ENCODE peak calls at places on chromosomes 5 and 9, in five cellular contexts. One of them, this sample, is unnamed. For H3K9me3, the result is how much of the 10 kb centered on the place peaks cover.

GRCh38 chr5:1748271-1748670 is 51.4 kb downstream of the MRPL36 start:
- DNase-seq in lower lobe of right lung: no peak
- DNase-seq in left lung: peak
- DNase-seq in adipocyte: no peak
- DNase-seq in tibial nerve: no peak
- DNase-seq in this sample: no peak

GRCh38 chr5:285991-286557 is 14.6 kb downstream of the PDCD6 start:
- DNase-seq in lower lobe of right lung: no peak
- DNase-seq in left lung: no peak
- DNase-seq in adipocyte: no peak
- DNase-seq in tibial nerve: no peak
- DNase-seq in this sample: no peak

GRCh38 chr5:33032161-33033085 is 321.3 kb downstream of the NPR3 start:
- DNase-seq in lower lobe of right lung: no peak
- DNase-seq in left lung: no peak
- DNase-seq in adipocyte: peak
- DNase-seq in tibial nerve: peak
- DNase-seq in this sample: no peak

GRCh38 chr5:76714771-76715483 is 999 bp upstream of the F2R start:
- DNase-seq in lower lobe of right lung: no peak
- DNase-seq in left lung: no peak
- DNase-seq in adipocyte: no peak
- DNase-seq in tibial nerve: no peak
- DNase-seq in this sample: no peak

GRCh38 chr5:157006262-157006661 is 43.2 kb upstream of the TIMD4 start:
- DNase-seq in lower lobe of right lung: no peak
- DNase-seq in left lung: no peak
- DNase-seq in adipocyte: no peak
- DNase-seq in tibial nerve: no peak
- DNase-seq in this sample: no peak

GRCh38 chr5:174348582-174348981 is 303.1 kb downstream of the NSG2 start:
- DNase-seq in lower lobe of right lung: no peak
- DNase-seq in left lung: no peak
- DNase-seq in adipocyte: peak
- DNase-seq in tibial nerve: no peak
- DNase-seq in this sample: no peak

GRCh38 chr5:153938131-153938842 is 100.4 kb downstream of the FAM114A2 start:
- DNase-seq in lower lobe of right lung: no peak
- DNase-seq in left lung: no peak
- DNase-seq in adipocyte: peak
- DNase-seq in tibial nerve: no peak
- DNase-seq in this sample: no peak

GRCh38 chr5:116492016-116492623 is 82.5 kb downstream of the SEMA6A start:
- DNase-seq in lower lobe of right lung: no peak
- DNase-seq in left lung: no peak
- DNase-seq in adipocyte: peak
- DNase-seq in tibial nerve: peak
- DNase-seq in this sample: no peak

GRCh38 chr9:2859776-2860379 is 16.0 kb upstream of the PUM3 start:
- DNase-seq in lower lobe of right lung: peak
- DNase-seq in left lung: peak
- DNase-seq in adipocyte: peak
- DNase-seq in tibial nerve: peak
- DNase-seq in this sample: no peak

GRCh38 chr5:110769282-110769681 is 30.5 kb downstream of the SLC25A46 start:
- DNase-seq in lower lobe of right lung: no peak
- DNase-seq in left lung: no peak
- DNase-seq in adipocyte: peak
- DNase-seq in tibial nerve: no peak
- DNase-seq in this sample: no peak

GRCh38 chr5:125180222-125180621 is 433.8 kb upstream of the ZNF608 start:
- DNase-seq in lower lobe of right lung: no peak
- DNase-seq in left lung: no peak
- DNase-seq in adipocyte: peak
- DNase-seq in tibial nerve: no peak
- DNase-seq in this sample: no peak

GRCh38 chr9:124658165-124659017 is 112.7 kb downstream of the NR6A1 start:
- DNase-seq in lower lobe of right lung: peak
- DNase-seq in left lung: peak
- DNase-seq in adipocyte: peak
- DNase-seq in tibial nerve: peak
- DNase-seq in this sample: no peak

GRCh38 chr9:20351715-20352114 is 270.6 kb downstream of the MLLT3 start:
- DNase-seq in lower lobe of right lung: no peak
- DNase-seq in left lung: no peak
- DNase-seq in adipocyte: no peak
- DNase-seq in tibial nerve: no peak
- DNase-seq in this sample: no peak

GRCh38 chr9:107810493-107810931 is 320.9 kb upstream of the KLF4 start:
- DNase-seq in lower lobe of right lung: peak
- DNase-seq in left lung: peak
- DNase-seq in adipocyte: no peak
- DNase-seq in tibial nerve: no peak
- DNase-seq in this sample: no peak

GRCh38 chr9:81649475-81649874 is 39.9 kb downstream of the TLE1 start:
- DNase-seq in lower lobe of right lung: no peak
- DNase-seq in left lung: no peak
- DNase-seq in adipocyte: no peak
- DNase-seq in tibial nerve: no peak
- DNase-seq in this sample: no peak

GRCh38 chr5:75009559-75010230 is 42.7 kb downstream of the GCNT4 start:
- DNase-seq in lower lobe of right lung: no peak
- DNase-seq in left lung: no peak
- DNase-seq in adipocyte: no peak
- DNase-seq in tibial nerve: no peak
- DNase-seq in this sample: no peak

GRCh38 chr9:116964258-116964657 is 277.2 kb downstream of the TRIM32 start:
- DNase-seq in lower lobe of right lung: no peak
- DNase-seq in left lung: no peak
- DNase-seq in adipocyte: no peak
- DNase-seq in tibial nerve: no peak
- DNase-seq in this sample: no peak

GRCh38 chr5:98772415-98773213 is 849 bp upstream of the RGMB start:
- DNase-seq in lower lobe of right lung: peak
- DNase-seq in left lung: peak
- DNase-seq in adipocyte: peak
- DNase-seq in tibial nerve: no peak
- DNase-seq in this sample: peak

GRCh38 chr5:164680216-164680615 is 1174.8 kb downstream of the MAT2B start:
- DNase-seq in lower lobe of right lung: no peak
- DNase-seq in left lung: no peak
- DNase-seq in adipocyte: no peak
- DNase-seq in tibial nerve: no peak
- DNase-seq in this sample: no peak

GRCh38 chr5:126849101-126849678 is 72.3 kb downstream of the LMNB1 start:
- DNase-seq in lower lobe of right lung: no peak
- DNase-seq in left lung: no peak
- DNase-seq in adipocyte: no peak
- DNase-seq in tibial nerve: peak
- DNase-seq in this sample: no peak

GRCh38 chr5:62578540-62578939 is at the start of gene LRRC70:
- DNase-seq in lower lobe of right lung: no peak
- DNase-seq in left lung: no peak
- DNase-seq in adipocyte: peak
- DNase-seq in tibial nerve: no peak
- DNase-seq in this sample: no peak

GRCh38 chr9:136306691-136307208 is 2.9 kb upstream of the CCDC187 start:
- DNase-seq in lower lobe of right lung: no peak
- DNase-seq in left lung: no peak
- DNase-seq in adipocyte: no peak
- DNase-seq in tibial nerve: no peak
- DNase-seq in this sample: no peak

GRCh38 chr5:119168401-119168800 is 97.5 kb downstream of the DMXL1 start:
- DNase-seq in lower lobe of right lung: no peak
- DNase-seq in left lung: no peak
- DNase-seq in adipocyte: peak
- DNase-seq in tibial nerve: no peak
- DNase-seq in this sample: no peak

GRCh38 chr9:37650873-37651768 is at the start of gene FRMPD1:
- DNase-seq in lower lobe of right lung: peak
- DNase-seq in left lung: peak
- DNase-seq in adipocyte: peak
- DNase-seq in tibial nerve: no peak
- DNase-seq in this sample: peak

GRCh38 chr5:174317261-174317894 is 271.9 kb downstream of the NSG2 start:
- DNase-seq in lower lobe of right lung: no peak
- DNase-seq in left lung: no peak
- DNase-seq in adipocyte: peak
- DNase-seq in tibial nerve: no peak
- DNase-seq in this sample: no peak

GRCh38 chr9:93220627-93221425 is 36.9 kb downstream of the WNK2 start:
- DNase-seq in lower lobe of right lung: no peak
- DNase-seq in left lung: no peak
- DNase-seq in adipocyte: no peak
- DNase-seq in tibial nerve: no peak
- DNase-seq in this sample: no peak

GRCh38 chr5:8954801-8955200 is 591.1 kb downstream of the SEMA5A start:
- DNase-seq in lower lobe of right lung: no peak
- DNase-seq in left lung: no peak
- DNase-seq in adipocyte: no peak
- DNase-seq in tibial nerve: no peak
- DNase-seq in this sample: no peak

GRCh38 chr9:650362-650761 is 191.1 kb upstream of the DMRT1 start:
- DNase-seq in lower lobe of right lung: no peak
- DNase-seq in left lung: no peak
- DNase-seq in adipocyte: no peak
- DNase-seq in tibial nerve: no peak
- DNase-seq in this sample: no peak

GRCh38 chr5:159735749-159736660 is 180.3 kb upstream of the ADRA1B start:
- DNase-seq in lower lobe of right lung: no peak
- DNase-seq in left lung: no peak
- DNase-seq in adipocyte: no peak
- DNase-seq in tibial nerve: no peak
- DNase-seq in this sample: no peak

GRCh38 chr5:163503106-163504090 is 2.0 kb upstream of the MAT2B start:
- DNase-seq in lower lobe of right lung: peak
- DNase-seq in left lung: peak
- DNase-seq in adipocyte: peak
- DNase-seq in tibial nerve: peak
- DNase-seq in this sample: no peak

GRCh38 chr5:52673495-52673894 is 114.2 kb upstream of the ITGA1 start:
- DNase-seq in lower lobe of right lung: no peak
- DNase-seq in left lung: no peak
- DNase-seq in adipocyte: no peak
- DNase-seq in tibial nerve: no peak
- DNase-seq in this sample: no peak

GRCh38 chr5:81936750-81937149 is 35.1 kb upstream of the ATG10 start:
- DNase-seq in lower lobe of right lung: no peak
- DNase-seq in left lung: no peak
- DNase-seq in adipocyte: no peak
- DNase-seq in tibial nerve: no peak
- DNase-seq in this sample: no peak

GRCh38 chr9:110775724-110776123 is 107.1 kb downstream of the MUSK start:
- DNase-seq in lower lobe of right lung: no peak
- DNase-seq in left lung: no peak
- DNase-seq in adipocyte: no peak
- DNase-seq in tibial nerve: no peak
- DNase-seq in this sample: no peak
- H3K9me3 ChIP-seq in lower lobe of right lung: under half
- H3K9me3 ChIP-seq in left lung: under half
- H3K9me3 ChIP-seq in adipocyte: under half
- H3K9me3 ChIP-seq in tibial nerve: under half
- H3K9me3 ChIP-seq in this sample: under half

DNA sequence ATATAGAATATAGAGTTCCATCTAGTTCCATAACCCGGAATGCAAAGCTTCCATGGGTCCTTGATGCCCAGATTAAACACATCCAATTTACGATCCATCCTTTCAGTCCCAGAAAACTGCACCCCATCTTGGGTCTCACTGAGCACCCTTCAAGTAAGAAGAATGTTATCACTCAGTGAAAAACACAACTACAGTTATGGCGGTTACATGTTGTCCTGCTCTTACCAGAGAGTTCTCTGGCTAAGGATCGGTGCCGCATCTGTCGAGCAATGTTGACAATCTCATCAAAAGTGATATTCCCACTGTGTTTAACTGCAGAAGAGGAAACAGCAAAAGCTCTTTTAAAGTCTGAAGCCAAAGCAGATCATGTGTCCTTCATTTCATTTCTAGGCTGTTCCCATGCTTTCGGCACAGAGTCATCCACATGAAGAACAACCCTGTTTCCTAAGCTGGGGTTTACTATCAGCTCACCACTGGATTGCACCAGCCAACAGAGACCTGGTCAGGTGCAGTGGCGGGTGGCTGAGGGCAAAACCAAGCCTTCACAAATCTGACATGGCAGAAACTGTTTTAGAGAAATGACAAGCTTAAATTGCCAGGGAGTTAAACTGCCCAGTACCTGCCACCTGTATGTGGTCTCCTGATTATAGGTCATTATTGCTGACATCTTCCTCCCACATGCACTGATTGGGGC is 2.9 kb downstream of the RPL12 start:
- DNase-seq in lower lobe of right lung: no peak
- DNase-seq in left lung: no peak
- DNase-seq in adipocyte: peak
- DNase-seq in tibial nerve: no peak
- DNase-seq in this sample: no peak
- H3K9me3 ChIP-seq in lower lobe of right lung: under half
- H3K9me3 ChIP-seq in left lung: under half
- H3K9me3 ChIP-seq in adipocyte: under half
- H3K9me3 ChIP-seq in tibial nerve: under half
- H3K9me3 ChIP-seq in this sample: under half

DNA sequence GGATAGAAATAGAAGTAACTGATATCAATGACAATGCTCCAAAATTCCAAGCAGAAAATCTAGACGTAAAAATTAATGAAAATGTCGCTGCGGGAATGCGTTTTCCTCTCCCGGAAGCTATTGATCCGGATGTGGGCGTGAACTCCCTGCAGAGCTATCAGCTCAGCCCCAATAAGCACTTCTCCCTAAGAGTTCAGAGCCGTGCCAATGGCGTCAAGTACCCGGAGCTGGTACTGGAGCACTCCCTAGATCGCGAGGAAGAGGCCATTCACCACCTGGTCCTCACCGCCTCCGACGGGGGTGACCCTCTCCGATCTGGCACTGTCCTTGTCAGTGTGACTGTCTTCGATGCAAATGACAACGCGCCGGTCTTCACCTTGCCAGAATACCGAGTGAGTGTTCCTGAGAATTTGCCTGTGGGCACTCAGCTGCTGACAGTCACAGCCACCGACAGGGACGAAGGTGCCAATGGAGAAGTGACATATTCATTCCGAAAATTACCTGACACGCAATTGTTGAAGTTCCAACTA is 818 bp downstream of the PCDHGA10 start:
- DNase-seq in lower lobe of right lung: no peak
- DNase-seq in left lung: no peak
- DNase-seq in adipocyte: no peak
- DNase-seq in tibial nerve: no peak
- DNase-seq in this sample: no peak
- H3K9me3 ChIP-seq in lower lobe of right lung: half or more
- H3K9me3 ChIP-seq in left lung: half or more
- H3K9me3 ChIP-seq in adipocyte: under half
- H3K9me3 ChIP-seq in tibial nerve: under half
- H3K9me3 ChIP-seq in this sample: under half

DNA sequence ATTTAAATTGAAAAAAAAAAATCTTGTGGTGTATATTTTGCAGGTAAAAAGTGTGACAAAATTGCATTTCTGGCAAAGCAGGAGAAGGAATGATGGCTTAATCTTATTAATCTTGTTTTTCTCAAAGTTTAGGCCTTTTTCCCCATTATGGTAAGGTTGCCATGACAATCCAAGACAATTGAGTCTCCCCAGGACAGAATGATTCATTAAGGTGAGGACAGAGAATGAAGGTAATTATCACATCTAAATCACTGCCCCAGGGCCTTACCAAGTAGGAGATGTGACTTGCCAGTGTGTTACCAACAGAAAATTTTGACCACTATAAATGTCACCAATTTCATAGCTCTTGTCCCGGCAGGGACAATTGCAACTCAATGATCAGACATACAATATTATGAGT is 439.2 kb downstream of the DNAH5 start:
- DNase-seq in lower lobe of right lung: no peak
- DNase-seq in left lung: no peak
- DNase-seq in adipocyte: no peak
- DNase-seq in tibial nerve: no peak
- DNase-seq in this sample: no peak
- H3K9me3 ChIP-seq in lower lobe of right lung: under half
- H3K9me3 ChIP-seq in left lung: under half
- H3K9me3 ChIP-seq in adipocyte: under half
- H3K9me3 ChIP-seq in tibial nerve: under half
- H3K9me3 ChIP-seq in this sample: under half

This sample was measured in T-helper 17 cell.